ENCODE peak calls at places on chromosomes 7 and 10, in four cellular contexts. X is nephron progenitor cell, R is Ammon's horn, N is posterior cingulate gyrus. I is an unnamed sample.

GRCh38 chr10:581776-582330 is 107.6 kb downstream of the DIP2C start:
- DNase-seq in X (no peak), R (peak), N (peak), I (no peak)

GRCh38 chr10:71218046-71218832 is 5.9 kb downstream of the UNC5B start:
- DNase-seq in X (no peak), R (peak), N (no peak), I (peak)

GRCh38 chr7:88664630-88665233 is 94.8 kb upstream of the ZNF804B start:
- DNase-seq in X (no peak), R (no peak), N (no peak), I (no peak)

GRCh38 chr7:46763348-46763747 is 818.6 kb downstream of the TNS3 start:
- DNase-seq in X (no peak), R (no peak), N (no peak), I (no peak)

GRCh38 chr7:17492437-17492836 is 194.0 kb downstream of the AHR start:
- DNase-seq in X (no peak), R (no peak), N (no peak), I (no peak)

GRCh38 chr10:119319161-119319919 is 112.0 kb downstream of the GRK5 start:
- DNase-seq in X (no peak), R (no peak), N (no peak), I (no peak)

GRCh38 chr7:6653101-6653995 is 16.2 kb downstream of the ZNF316 start:
- DNase-seq in X (no peak), R (no peak), N (peak), I (no peak)

GRCh38 chr10:96670786-96671185 is 49.5 kb downstream of the PIK3AP1 start:
- DNase-seq in X (no peak), R (no peak), N (no peak), I (no peak)

GRCh38 chr7:3302681-3303320 is 1.7 kb downstream of the SDK1 start:
- DNase-seq in X (no peak), R (no peak), N (no peak), I (no peak)

GRCh38 chr7:1691096-1691495 is 21.0 kb downstream of the ELFN1 start:
- DNase-seq in X (no peak), R (no peak), N (peak), I (peak)

GRCh38 chr7:128358233-128358632 is 3.3 kb downstream of the PRRT4 start:
- DNase-seq in X (no peak), R (no peak), N (no peak), I (no peak)

GRCh38 chr10:82814635-82815034 is 939.6 kb downstream of the NRG3 start:
- DNase-seq in X (no peak), R (no peak), N (no peak), I (no peak)

GRCh38 chr7:2006231-2006771 is 226.4 kb downstream of the MAD1L1 start:
- DNase-seq in X (peak), R (no peak), N (peak), I (no peak)

GRCh38 chr7:70694357-70694908 is 437.5 kb upstream of the GALNT17 start:
- DNase-seq in X (peak), R (peak), N (peak), I (no peak)

GRCh38 chr10:92813979-92814378 is 34.3 kb upstream of the EXOC6 start:
- DNase-seq in X (no peak), R (no peak), N (no peak), I (no peak)

GRCh38 chr10:1280436-1281401 is 224.5 kb downstream of the WDR37 start:
- DNase-seq in X (no peak), R (no peak), N (no peak), I (no peak)

GRCh38 chr7:117912421-117912820 is 39.2 kb upstream of the CTTNBP2 start:
- DNase-seq in X (no peak), R (no peak), N (no peak), I (no peak)

GRCh38 chr10:31158000-31158658 is 126.5 kb upstream of the ZNF438 start:
- DNase-seq in X (no peak), R (no peak), N (no peak), I (no peak)

GRCh38 chr7:155864271-155864985 is 52.2 kb upstream of the SHH start:
- DNase-seq in X (no peak), R (no peak), N (no peak), I (no peak)

GRCh38 chr10:130962240-130963051 is 349.1 kb downstream of the TCERG1L start:
- DNase-seq in X (no peak), R (no peak), N (peak), I (no peak)

GRCh38 chr10:71968553-71969474 is 4.6 kb downstream of the CHST3 start:
- DNase-seq in X (no peak), R (no peak), N (no peak), I (no peak)

GRCh38 chr7:18361756-18362155 is 133.8 kb upstream of the HDAC9 start:
- DNase-seq in X (peak), R (no peak), N (peak), I (no peak)

GRCh38 chr7:18803880-18804279 is 308.3 kb downstream of the HDAC9 start:
- DNase-seq in X (no peak), R (no peak), N (no peak), I (no peak)

GRCh38 chr7:131882321-131882720 is 325.9 kb upstream of the PODXL start:
- DNase-seq in X (no peak), R (no peak), N (no peak), I (no peak)

GRCh38 chr7:42832672-42833071 is 79.2 kb downstream of the C7orf25 start:
- DNase-seq in X (no peak), R (no peak), N (no peak), I (no peak)

GRCh38 chr7:30450983-30451497 is 27.5 kb downstream of the NOD1 start:
- DNase-seq in X (no peak), R (no peak), N (peak), I (no peak)

GRCh38 chr10:93757136-93757535 is 600 bp upstream of the LGI1 start:
- DNase-seq in X (peak), R (peak), N (peak), I (peak)

GRCh38 chr10:110918633-110919348 is at the start of gene BBIP1:
- DNase-seq in X (no peak), R (peak), N (peak), I (no peak)

GRCh38 chr10:10910634-10911033 is 107.0 kb upstream of the CELF2 start:
- DNase-seq in X (no peak), R (no peak), N (no peak), I (no peak)

GRCh38 chr7:28068811-28069216 is 111.8 kb downstream of the JAZF1 start:
- DNase-seq in X (no peak), R (no peak), N (no peak), I (no peak)